ENCODE peak calls at places on chromosomes 12 and 14, in six cellular contexts. One of them, this sample, is unnamed.
A peak's percentile ranks its signal among the peaks of the same experiment; 100 is the strongest.

GRCh38 chr12:129258781-129259318 is 405.6 kb downstream of the GLT1D1 start:
- DNase-seq in HCT116: no peak
- DNase-seq in PC-9: no peak
- DNase-seq in HepG2: no peak
- DNase-seq in OCI-LY7: no peak
- DNase-seq in astrocyte: peak; percentile 14
- DNase-seq in this sample: peak; percentile 6

GRCh38 chr14:67513631-67514108 is 19.4 kb upstream of the PLEKHH1 start:
- DNase-seq in HCT116: no peak
- DNase-seq in astrocyte: no peak
- DNase-seq in PC-9: no peak
- DNase-seq in HepG2: no peak
- DNase-seq in OCI-LY7: peak; percentile 27
- DNase-seq in this sample: no peak

GRCh38 chr12:109581334-109581691 is 7.7 kb downstream of the MVK start:
- DNase-seq in HepG2: no peak
- DNase-seq in astrocyte: no peak
- DNase-seq in HCT116: no peak
- DNase-seq in OCI-LY7: no peak
- DNase-seq in PC-9: no peak
- DNase-seq in this sample: no peak

GRCh38 chr14:102933618-102934231 is 11.3 kb downstream of the AMN start:
- DNase-seq in HCT116: no peak
- DNase-seq in astrocyte: no peak
- DNase-seq in HepG2: peak; percentile 21
- DNase-seq in OCI-LY7: peak; percentile 39
- DNase-seq in PC-9: no peak
- DNase-seq in this sample: no peak

GRCh38 chr14:103422981-103423600 is 37.9 kb downstream of the MARK3 start:
- DNase-seq in HepG2: no peak
- DNase-seq in HCT116: no peak
- DNase-seq in astrocyte: peak; percentile 90
- DNase-seq in PC-9: no peak
- DNase-seq in OCI-LY7: no peak
- DNase-seq in this sample: no peak

GRCh38 chr12:41032386-41032785 is 155.7 kb upstream of the PDZRN4 start:
- DNase-seq in OCI-LY7: no peak
- DNase-seq in astrocyte: no peak
- DNase-seq in HepG2: no peak
- DNase-seq in HCT116: no peak
- DNase-seq in PC-9: no peak
- DNase-seq in this sample: no peak

GRCh38 chr12:46547421-46548340 is 175.1 kb upstream of the SLC38A2 start:
- DNase-seq in HepG2: no peak
- DNase-seq in PC-9: peak; percentile 58
- DNase-seq in astrocyte: no peak
- DNase-seq in OCI-LY7: no peak
- DNase-seq in HCT116: no peak
- DNase-seq in this sample: no peak

GRCh38 chr14:96246535-96246839 is 9.5 kb upstream of the BDKRB1 start:
- DNase-seq in HepG2: no peak
- DNase-seq in HCT116: no peak
- DNase-seq in PC-9: peak; percentile 14
- DNase-seq in astrocyte: peak; percentile 96
- DNase-seq in OCI-LY7: no peak
- DNase-seq in this sample: no peak

GRCh38 chr14:24013654-24014514 is 25.2 kb downstream of the DHRS4L2 start:
- DNase-seq in OCI-LY7: peak; percentile 82
- DNase-seq in astrocyte: peak; percentile 42
- DNase-seq in HepG2: peak; percentile 92
- DNase-seq in PC-9: peak; percentile 37
- DNase-seq in HCT116: peak; percentile 78
- DNase-seq in this sample: peak; percentile 69

GRCh38 chr12:32671930-32672785 is 6.9 kb upstream of the DNM1L start:
- DNase-seq in HCT116: peak; percentile 46
- DNase-seq in PC-9: peak; percentile 21
- DNase-seq in OCI-LY7: peak; percentile 89
- DNase-seq in HepG2: peak; percentile 51
- DNase-seq in astrocyte: peak; percentile 61
- DNase-seq in this sample: peak; percentile 52

GRCh38 chr12:96121271-96121711 is 72.9 kb upstream of the ELK3 start:
- DNase-seq in HCT116: no peak
- DNase-seq in astrocyte: no peak
- DNase-seq in HepG2: no peak
- DNase-seq in OCI-LY7: no peak
- DNase-seq in PC-9: no peak
- DNase-seq in this sample: no peak

GRCh38 chr12:78087363-78087675 is 256.6 kb downstream of the NAV3 start:
- DNase-seq in PC-9: no peak
- DNase-seq in HepG2: no peak
- DNase-seq in OCI-LY7: no peak
- DNase-seq in astrocyte: peak; percentile 20
- DNase-seq in HCT116: no peak
- DNase-seq in this sample: no peak

GRCh38 chr12:3054993-3055711 is 22.0 kb upstream of the TSPAN9 start:
- DNase-seq in astrocyte: no peak
- DNase-seq in HepG2: no peak
- DNase-seq in PC-9: no peak
- DNase-seq in HCT116: no peak
- DNase-seq in OCI-LY7: no peak
- DNase-seq in this sample: no peak

GRCh38 chr12:28172434-28173030 is 17.7 kb upstream of the CCDC91 start:
- DNase-seq in HepG2: peak; percentile 39
- DNase-seq in astrocyte: peak; percentile 47
- DNase-seq in PC-9: peak; percentile 31
- DNase-seq in HCT116: peak; percentile 36
- DNase-seq in OCI-LY7: peak; percentile 13
- DNase-seq in this sample: peak; percentile 40

GRCh38 chr14:54674342-54674741 is 107.4 kb downstream of the SAMD4A start:
- DNase-seq in astrocyte: no peak
- DNase-seq in OCI-LY7: no peak
- DNase-seq in HCT116: no peak
- DNase-seq in HepG2: no peak
- DNase-seq in PC-9: no peak
- DNase-seq in this sample: no peak

GRCh38 chr12:43407816-43408645 is 144.0 kb downstream of the ADAMTS20 start:
- DNase-seq in OCI-LY7: no peak
- DNase-seq in PC-9: no peak
- DNase-seq in astrocyte: peak; percentile 4
- DNase-seq in HCT116: no peak
- DNase-seq in HepG2: no peak
- DNase-seq in this sample: no peak

GRCh38 chr12:108691995-108692808 is 39.1 kb downstream of the CORO1C start:
- DNase-seq in astrocyte: peak; percentile 37
- DNase-seq in HCT116: no peak
- DNase-seq in HepG2: no peak
- DNase-seq in PC-9: peak; percentile 4
- DNase-seq in OCI-LY7: peak; percentile 33
- DNase-seq in this sample: peak; percentile 69

GRCh38 chr12:27635349-27635972 is 60.8 kb upstream of the REP15 start:
- DNase-seq in HepG2: peak; percentile 44
- DNase-seq in PC-9: no peak
- DNase-seq in OCI-LY7: peak; percentile 45
- DNase-seq in HCT116: peak; percentile 44
- DNase-seq in astrocyte: peak; percentile 45
- DNase-seq in this sample: no peak

GRCh38 chr12:14776236-14776959 is 26.9 kb downstream of the WBP11 start:
- DNase-seq in PC-9: no peak
- DNase-seq in HepG2: no peak
- DNase-seq in astrocyte: no peak
- DNase-seq in OCI-LY7: peak; percentile 41
- DNase-seq in HCT116: no peak
- DNase-seq in this sample: no peak

GRCh38 chr12:50926415-50926814 is 25.9 kb upstream of the HIGD1C start:
- DNase-seq in OCI-LY7: peak; percentile 22
- DNase-seq in astrocyte: no peak
- DNase-seq in PC-9: no peak
- DNase-seq in HepG2: no peak
- DNase-seq in HCT116: no peak
- DNase-seq in this sample: no peak

GRCh38 chr12:75908961-75909699 is 122.4 kb downstream of the PHLDA1 start:
- DNase-seq in astrocyte: peak; percentile 64
- DNase-seq in HepG2: peak; percentile 27
- DNase-seq in OCI-LY7: no peak
- DNase-seq in HCT116: no peak
- DNase-seq in PC-9: no peak
- DNase-seq in this sample: no peak

GRCh38 chr12:132840536-132840935 is 11.9 kb upstream of the GOLGA3 start:
- DNase-seq in astrocyte: no peak
- DNase-seq in HepG2: no peak
- DNase-seq in OCI-LY7: no peak
- DNase-seq in PC-9: no peak
- DNase-seq in HCT116: no peak
- DNase-seq in this sample: no peak

GRCh38 chr12:47082963-47083621 is 3.3 kb upstream of the AMIGO2 start:
- DNase-seq in HepG2: no peak
- DNase-seq in OCI-LY7: no peak
- DNase-seq in PC-9: peak; percentile 35
- DNase-seq in astrocyte: peak; percentile 97
- DNase-seq in HCT116: no peak
- DNase-seq in this sample: no peak

DNA sequence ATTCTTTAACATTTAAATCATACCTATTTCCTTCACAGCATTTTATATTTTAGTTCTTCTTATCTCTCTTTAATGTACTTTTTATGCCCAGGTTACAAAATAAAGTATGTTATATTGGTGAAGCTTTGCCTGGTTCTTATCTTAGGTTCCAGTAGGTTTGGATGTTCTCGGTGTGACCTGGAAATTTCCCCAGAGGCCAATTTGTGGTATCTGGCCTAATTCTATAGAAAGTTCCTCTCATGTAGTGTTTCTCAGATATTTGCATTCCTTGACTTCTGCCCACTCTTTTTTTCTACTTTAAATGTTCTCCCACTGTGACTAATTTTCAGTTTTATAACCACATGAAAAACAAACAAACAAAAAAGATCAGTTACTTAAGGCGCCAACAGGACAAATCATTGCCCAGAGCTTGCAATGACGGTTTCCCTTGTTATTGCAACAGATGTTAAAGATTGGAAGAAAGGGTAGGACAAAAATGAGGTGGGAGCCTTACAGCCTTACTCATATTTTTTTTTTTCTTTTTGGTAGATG is 41.2 kb upstream of the PPM1H start:
- DNase-seq in OCI-LY7: no peak
- DNase-seq in PC-9: no peak
- DNase-seq in astrocyte: no peak
- DNase-seq in HCT116: no peak
- DNase-seq in HepG2: no peak
- DNase-seq in this sample: no peak
- H3K4me3 ChIP-seq in OCI-LY7: no peak overlapping the region
- H3K4me3 ChIP-seq in PC-9: no peak overlapping the region
- H3K4me3 ChIP-seq in astrocyte: no peak overlapping the region
- H3K4me3 ChIP-seq in HCT116: no peak overlapping the region
- H3K4me3 ChIP-seq in HepG2: no peak overlapping the region
- H3K4me3 ChIP-seq in this sample: no peak overlapping the region

DNA sequence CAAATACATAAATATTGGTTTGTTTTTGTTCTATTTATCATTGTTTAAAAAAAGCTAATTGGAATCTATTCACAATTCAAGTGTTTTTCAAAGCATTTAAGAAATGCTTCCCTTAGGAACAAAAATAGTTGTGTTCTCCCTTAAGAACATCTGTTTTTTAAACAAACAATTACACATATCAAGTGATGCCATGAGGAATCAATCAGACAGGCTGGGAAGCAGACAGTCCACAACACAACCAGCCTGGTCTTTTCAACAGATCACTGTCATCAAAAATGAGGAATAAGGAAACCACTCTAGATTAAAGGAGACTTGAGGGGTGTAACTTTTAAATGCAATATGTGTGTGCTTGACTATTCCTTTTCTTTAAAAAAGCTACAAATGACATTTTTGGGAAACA is 25.5 kb downstream of the GALC start:
- DNase-seq in OCI-LY7: no peak
- DNase-seq in PC-9: no peak
- DNase-seq in HepG2: no peak
- DNase-seq in astrocyte: no peak
- DNase-seq in HCT116: no peak
- DNase-seq in this sample: no peak
- H3K79me2 ChIP-seq in OCI-LY7: no peaks in the 10 kb centered on the region
- H3K79me2 ChIP-seq in PC-9: no peaks in the 10 kb centered on the region
- H3K79me2 ChIP-seq in HepG2: no peaks in the 10 kb centered on the region
- H3K79me2 ChIP-seq in astrocyte: no peaks in the 10 kb centered on the region
- H3K79me2 ChIP-seq in HCT116: no peaks in the 10 kb centered on the region
- H3K79me2 ChIP-seq in this sample: no peaks in the 10 kb centered on the region

DNA sequence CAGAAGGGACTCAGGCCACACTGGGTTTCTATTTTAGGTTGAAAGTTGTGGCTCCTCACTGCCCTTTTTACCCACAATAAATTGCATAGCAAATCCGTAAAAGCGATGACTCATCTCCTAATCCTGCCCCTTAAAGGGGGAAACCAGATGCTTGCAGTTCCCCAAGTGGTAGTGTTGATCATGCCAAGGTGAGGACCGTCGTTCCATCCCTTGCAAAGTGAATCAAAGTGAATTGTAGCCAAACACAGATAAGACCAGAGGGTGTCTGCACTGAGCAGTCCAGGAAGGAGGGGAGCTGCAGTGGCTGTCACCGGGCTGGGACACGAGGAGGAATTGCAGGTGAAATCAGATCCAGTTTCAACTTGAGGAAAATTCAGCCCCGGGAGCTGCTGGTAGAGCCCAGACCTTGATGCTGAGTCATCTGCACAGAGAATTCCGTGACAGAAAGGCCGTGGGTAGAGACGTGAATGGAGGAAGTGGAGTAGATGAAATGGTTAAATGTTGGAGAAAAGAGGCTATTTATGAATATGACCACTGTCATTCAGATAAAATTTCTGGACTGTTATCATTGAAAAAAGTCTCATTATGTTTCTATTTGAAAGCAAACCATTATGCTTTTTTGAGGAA is 44.2 kb upstream of the MMP17 start:
- DNase-seq in PC-9: peak; percentile 71
- DNase-seq in astrocyte: peak; percentile 84
- DNase-seq in OCI-LY7: no peak
- DNase-seq in HCT116: peak; percentile 73
- DNase-seq in HepG2: no peak
- DNase-seq in this sample: no peak
- H3K4me2 ChIP-seq in PC-9: peak overlapping the region; percentile 75
- H3K4me2 ChIP-seq in astrocyte: peak overlapping the region; percentile 81
- H3K4me2 ChIP-seq in OCI-LY7: no peak overlapping the region
- H3K4me2 ChIP-seq in HCT116: peak overlapping the region; percentile 78
- H3K4me2 ChIP-seq in HepG2: no peak overlapping the region
- H3K4me2 ChIP-seq in this sample: no peak overlapping the region

GRCh38 chr14:92917041-92917940 is 5.7 kb upstream of the CHGA start:
- DNase-seq in astrocyte: no peak
- DNase-seq in PC-9: no peak
- DNase-seq in OCI-LY7: no peak
- DNase-seq in HepG2: no peak
- DNase-seq in HCT116: no peak
- DNase-seq in this sample: no peak

GRCh38 chr14:92922883-92923743 is at the start of gene CHGA:
- DNase-seq in astrocyte: peak; percentile 8
- DNase-seq in OCI-LY7: peak; percentile 37
- DNase-seq in HCT116: no peak
- DNase-seq in PC-9: peak; percentile 17
- DNase-seq in HepG2: peak; percentile 36
- DNase-seq in this sample: peak; percentile 37

GRCh38 chr14:92917956-92918355 is 5.0 kb upstream of the CHGA start:
- DNase-seq in OCI-LY7: no peak
- DNase-seq in HCT116: no peak
- DNase-seq in PC-9: no peak
- DNase-seq in astrocyte: no peak
- DNase-seq in HepG2: no peak
- DNase-seq in this sample: no peak

GRCh38 chr14:92922155-92922735 is 705 bp upstream of the CHGA start:
- DNase-seq in astrocyte: no peak
- DNase-seq in HepG2: no peak
- DNase-seq in PC-9: no peak
- DNase-seq in HCT116: no peak
- DNase-seq in OCI-LY7: peak; percentile 40
- DNase-seq in this sample: no peak

GRCh38 chr14:92920001-92920400 is 2.9 kb upstream of the CHGA start:
- DNase-seq in OCI-LY7: no peak
- DNase-seq in astrocyte: no peak
- DNase-seq in HCT116: no peak
- DNase-seq in HepG2: no peak
- DNase-seq in PC-9: no peak
- DNase-seq in this sample: no peak
- H3K4me3 ChIP-seq in OCI-LY7: no peak overlapping the region
- H3K4me3 ChIP-seq in astrocyte: no peak overlapping the region
- H3K4me3 ChIP-seq in HCT116: no peak overlapping the region
- H3K4me3 ChIP-seq in HepG2: no peak overlapping the region
- H3K4me3 ChIP-seq in PC-9: no peak overlapping the region
- H3K4me3 ChIP-seq in this sample: no peak overlapping the region